ENCODE peak calls at places on chromosomes 7 and 10, in eight cellular contexts. W is fibroblast of pulmonary artery; K is EL; L is Kasumi-1; X is activated CD8-positive, alpha-beta T cell treated with anti-CD3 and anti-CD28 coated beads for 36 hours; P is cardiac fibroblast; T is GM03348; Z is naive thymus-derived CD4-positive, alpha-beta T cell. N is an unnamed sample.

GRCh38 chr10:47260505-47261111 is 39.4 kb upstream of the GDF10 start:
- DNase-seq in W (no peak), K (no peak), L (peak; percentile 40), X (peak; percentile 43), P (no peak), T (no peak), Z (peak; percentile 11), N (peak; percentile 58)

GRCh38 chr10:46020871-46021553 is 9.4 kb downstream of the NCOA4 start:
- DNase-seq in W (peak; percentile 92), K (peak; percentile 49), L (peak; percentile 84), X (no peak), P (peak; percentile 79), T (peak; percentile 37), Z (no peak), N (no peak)

GRCh38 chr10:48439581-48440041 is 133.1 kb downstream of the MAPK8 start:
- DNase-seq in W (peak; percentile 34), K (no peak), L (no peak), X (no peak), P (peak; percentile 47), T (peak; percentile 40), Z (no peak), N (no peak)

GRCh38 chr7:35906191-35906908 is 105.5 kb downstream of the SEPTIN7 start:
- DNase-seq in W (peak; percentile 89), K (peak; percentile 74), L (peak; percentile 90), X (peak; percentile 75), P (peak; percentile 90), T (peak; percentile 62), Z (peak; percentile 70), N (peak; percentile 83)

GRCh38 chr7:74203157-74203556 is 6.6 kb upstream of the LAT2 start:
- DNase-seq in W (peak; percentile 63), K (peak; percentile 46), L (peak; percentile 80), X (no peak), P (peak; percentile 73), T (peak; percentile 70), Z (peak; percentile 24), N (peak; percentile 74)

GRCh38 chr7:74183653-74184450 is 9.7 kb downstream of the EIF4H start:
- DNase-seq in W (no peak), K (no peak), L (no peak), X (peak; percentile 56), P (no peak), T (no peak), Z (no peak), N (no peak)

GRCh38 chr10:15539262-15539661 is 168.2 kb upstream of the FAM171A1 start:
- DNase-seq in W (no peak), K (no peak), L (no peak), X (no peak), P (no peak), T (no peak), Z (no peak), N (no peak)

GRCh38 chr7:148715027-148715426 is 16.3 kb downstream of the CUL1 start:
- DNase-seq in W (no peak), K (no peak), L (no peak), X (no peak), P (no peak), T (no peak), Z (no peak), N (no peak)

GRCh38 chr7:90551036-90551435 is 45.1 kb upstream of the CDK14 start:
- DNase-seq in W (no peak), K (no peak), L (no peak), X (no peak), P (no peak), T (no peak), Z (no peak), N (no peak)

GRCh38 chr7:44707558-44708230 is 41.0 kb upstream of the ZMIZ2 start:
- DNase-seq in W (no peak), K (no peak), L (no peak), X (no peak), P (no peak), T (no peak), Z (no peak), N (no peak)

N was measured in Jurkat, Clone E6-1.